ENCODE peak calls at places on chromosomes 3 and 15, in seven cellular contexts. One of them, this sample, is unnamed. For H3K9me3, the result is how much of the 10 kb centered on the place peaks cover.

GRCh38 chr15:95287774-95288173 is 1042.7 kb upstream of the NR2F2 start:
- DNase-seq in Panc1: no peak
- DNase-seq in mammary epithelial cell: peak
- DNase-seq in cardiac muscle cell: no peak
- DNase-seq in K562: no peak
- DNase-seq in CD4-positive, alpha-beta T cell: no peak
- DNase-seq in endodermal cell: peak
- DNase-seq in this sample: no peak

GRCh38 chr3:54936561-54936960 is 8.7 kb upstream of the LRTM1 start:
- DNase-seq in Panc1: no peak
- DNase-seq in mammary epithelial cell: no peak
- DNase-seq in K562: no peak
- DNase-seq in cardiac muscle cell: peak
- DNase-seq in endodermal cell: no peak
- DNase-seq in CD4-positive, alpha-beta T cell: no peak
- DNase-seq in this sample: no peak

GRCh38 chr3:78201066-78201465 is 1161.2 kb downstream of the ROBO2 start:
- DNase-seq in CD4-positive, alpha-beta T cell: no peak
- DNase-seq in cardiac muscle cell: no peak
- DNase-seq in mammary epithelial cell: no peak
- DNase-seq in Panc1: no peak
- DNase-seq in K562: no peak
- DNase-seq in endodermal cell: no peak
- DNase-seq in this sample: no peak

GRCh38 chr3:111070772-111071256 is 802 bp upstream of the NECTIN3 start:
- DNase-seq in Panc1: no peak
- DNase-seq in mammary epithelial cell: no peak
- DNase-seq in CD4-positive, alpha-beta T cell: no peak
- DNase-seq in K562: no peak
- DNase-seq in endodermal cell: no peak
- DNase-seq in cardiac muscle cell: no peak
- DNase-seq in this sample: no peak

GRCh38 chr15:99322643-99323405 is 71.5 kb downstream of the LRRC28 start:
- DNase-seq in K562: no peak
- DNase-seq in mammary epithelial cell: peak
- DNase-seq in CD4-positive, alpha-beta T cell: no peak
- DNase-seq in Panc1: no peak
- DNase-seq in endodermal cell: no peak
- DNase-seq in cardiac muscle cell: no peak
- DNase-seq in this sample: no peak

GRCh38 chr3:37971467-37971866 is 19.1 kb upstream of the VILL start:
- DNase-seq in cardiac muscle cell: no peak
- DNase-seq in Panc1: no peak
- DNase-seq in endodermal cell: no peak
- DNase-seq in K562: no peak
- DNase-seq in mammary epithelial cell: no peak
- DNase-seq in CD4-positive, alpha-beta T cell: no peak
- DNase-seq in this sample: no peak

GRCh38 chr3:141998674-141999290 is 122.3 kb downstream of the ATP1B3 start:
- DNase-seq in CD4-positive, alpha-beta T cell: no peak
- DNase-seq in mammary epithelial cell: peak
- DNase-seq in cardiac muscle cell: peak
- DNase-seq in K562: no peak
- DNase-seq in Panc1: no peak
- DNase-seq in endodermal cell: no peak
- DNase-seq in this sample: no peak

GRCh38 chr3:155972885-155973584 is 102.6 kb downstream of the GMPS start:
- DNase-seq in Panc1: no peak
- DNase-seq in CD4-positive, alpha-beta T cell: no peak
- DNase-seq in cardiac muscle cell: no peak
- DNase-seq in endodermal cell: no peak
- DNase-seq in K562: no peak
- DNase-seq in mammary epithelial cell: no peak
- DNase-seq in this sample: no peak

GRCh38 chr3:58025824-58026579 is 17.8 kb downstream of the FLNB start:
- DNase-seq in mammary epithelial cell: no peak
- DNase-seq in endodermal cell: no peak
- DNase-seq in CD4-positive, alpha-beta T cell: no peak
- DNase-seq in K562: no peak
- DNase-seq in Panc1: no peak
- DNase-seq in cardiac muscle cell: peak
- DNase-seq in this sample: no peak

GRCh38 chr3:123096701-123097100 is 29.9 kb downstream of the PDIA5 start:
- DNase-seq in cardiac muscle cell: peak
- DNase-seq in CD4-positive, alpha-beta T cell: no peak
- DNase-seq in Panc1: no peak
- DNase-seq in K562: no peak
- DNase-seq in mammary epithelial cell: no peak
- DNase-seq in endodermal cell: no peak
- DNase-seq in this sample: no peak

GRCh38 chr15:97521894-97522293 is 438.6 kb upstream of the ARRDC4 start:
- DNase-seq in cardiac muscle cell: peak
- DNase-seq in K562: no peak
- DNase-seq in Panc1: no peak
- DNase-seq in endodermal cell: no peak
- DNase-seq in mammary epithelial cell: no peak
- DNase-seq in CD4-positive, alpha-beta T cell: no peak
- DNase-seq in this sample: no peak

GRCh38 chr3:59751606-59752005 is 701.8 kb upstream of the CFAP20DC start:
- DNase-seq in CD4-positive, alpha-beta T cell: no peak
- DNase-seq in mammary epithelial cell: no peak
- DNase-seq in K562: no peak
- DNase-seq in cardiac muscle cell: no peak
- DNase-seq in Panc1: no peak
- DNase-seq in endodermal cell: no peak
- DNase-seq in this sample: no peak

GRCh38 chr15:78055923-78056713 is 21.4 kb downstream of the TBC1D2B start:
- DNase-seq in CD4-positive, alpha-beta T cell: no peak
- DNase-seq in mammary epithelial cell: peak
- DNase-seq in endodermal cell: peak
- DNase-seq in K562: no peak
- DNase-seq in cardiac muscle cell: no peak
- DNase-seq in Panc1: no peak
- DNase-seq in this sample: no peak

GRCh38 chr3:13379191-13379830 is 40.8 kb downstream of the NUP210 start:
- DNase-seq in K562: no peak
- DNase-seq in endodermal cell: no peak
- DNase-seq in cardiac muscle cell: peak
- DNase-seq in CD4-positive, alpha-beta T cell: no peak
- DNase-seq in mammary epithelial cell: no peak
- DNase-seq in Panc1: no peak
- DNase-seq in this sample: peak

GRCh38 chr15:45521596-45522167 is 873 bp downstream of the SLC30A4 start:
- DNase-seq in Panc1: no peak
- DNase-seq in endodermal cell: no peak
- DNase-seq in CD4-positive, alpha-beta T cell: no peak
- DNase-seq in mammary epithelial cell: peak
- DNase-seq in cardiac muscle cell: no peak
- DNase-seq in K562: no peak
- DNase-seq in this sample: no peak

GRCh38 chr3:172606021-172606420 is 82.8 kb upstream of the TNFSF10 start:
- DNase-seq in K562: no peak
- DNase-seq in mammary epithelial cell: peak
- DNase-seq in cardiac muscle cell: peak
- DNase-seq in endodermal cell: no peak
- DNase-seq in CD4-positive, alpha-beta T cell: no peak
- DNase-seq in Panc1: no peak
- DNase-seq in this sample: no peak

GRCh38 chr3:43389388-43390254 is 103.3 kb downstream of the SNRK start:
- DNase-seq in mammary epithelial cell: peak
- DNase-seq in K562: no peak
- DNase-seq in endodermal cell: no peak
- DNase-seq in CD4-positive, alpha-beta T cell: peak
- DNase-seq in cardiac muscle cell: peak
- DNase-seq in Panc1: peak
- DNase-seq in this sample: no peak

GRCh38 chr15:72406936-72407335 is 8.8 kb downstream of the TMEM202 start:
- DNase-seq in Panc1: no peak
- DNase-seq in mammary epithelial cell: no peak
- DNase-seq in cardiac muscle cell: no peak
- DNase-seq in K562: no peak
- DNase-seq in CD4-positive, alpha-beta T cell: no peak
- DNase-seq in endodermal cell: no peak
- DNase-seq in this sample: no peak

GRCh38 chr3:192916455-192917257 is 1.0 kb downstream of the MB21D2 start:
- DNase-seq in Panc1: no peak
- DNase-seq in cardiac muscle cell: peak
- DNase-seq in K562: peak
- DNase-seq in CD4-positive, alpha-beta T cell: no peak
- DNase-seq in endodermal cell: peak
- DNase-seq in mammary epithelial cell: peak
- DNase-seq in this sample: no peak

DNA sequence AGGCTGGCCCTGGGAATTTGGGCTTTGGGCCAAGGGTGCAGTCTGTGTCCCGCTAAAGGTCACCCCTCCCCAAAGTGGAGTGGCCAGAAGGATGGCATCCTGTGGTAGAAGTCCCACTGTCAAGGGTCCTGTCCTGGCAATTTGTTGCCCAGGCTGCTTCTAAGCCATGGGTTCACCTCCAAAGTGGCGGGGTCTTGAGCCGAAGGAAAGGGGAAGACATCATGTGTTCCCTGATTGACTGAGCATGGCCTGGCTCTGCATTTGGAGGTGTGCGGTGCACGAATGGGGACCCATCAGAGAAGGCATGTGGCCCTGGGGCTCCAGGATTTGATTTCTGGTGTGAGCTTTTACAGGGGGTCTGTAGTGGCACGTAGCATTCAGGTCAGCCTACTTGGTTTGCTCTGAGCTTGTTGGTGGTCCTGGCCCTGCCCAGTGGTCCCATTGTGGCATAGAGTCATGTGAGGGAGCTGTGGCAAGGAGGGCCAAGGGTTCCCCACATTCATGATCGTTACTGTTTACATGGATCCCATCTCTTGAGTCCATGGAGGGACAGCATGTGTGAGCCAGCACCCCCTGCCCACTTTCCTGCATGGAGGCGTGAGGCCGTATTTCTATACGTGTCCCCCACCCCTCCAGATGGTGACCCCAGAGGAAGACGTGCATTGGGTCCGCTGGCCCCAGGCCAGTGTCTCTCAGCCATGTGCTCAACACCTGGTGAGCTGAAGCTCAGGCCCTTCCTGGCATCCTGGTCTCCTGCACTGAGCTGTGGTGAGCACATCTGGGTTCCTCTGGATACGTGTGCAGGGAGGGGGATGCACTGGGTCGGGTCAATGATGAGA is 225.1 kb downstream of the SNRPN start:
- DNase-seq in Panc1: no peak
- DNase-seq in mammary epithelial cell: no peak
- DNase-seq in cardiac muscle cell: no peak
- DNase-seq in endodermal cell: peak
- DNase-seq in K562: no peak
- DNase-seq in CD4-positive, alpha-beta T cell: no peak
- DNase-seq in this sample: no peak
- H3K9me3 ChIP-seq in Panc1: under half
- H3K9me3 ChIP-seq in mammary epithelial cell: under half
- H3K9me3 ChIP-seq in cardiac muscle cell: under half
- H3K9me3 ChIP-seq in endodermal cell: under half
- H3K9me3 ChIP-seq in K562: under half
- H3K9me3 ChIP-seq in CD4-positive, alpha-beta T cell: under half
- H3K9me3 ChIP-seq in this sample: under half

GRCh38 chr15:67850995-67851535 is 11.2 kb upstream of the RNU6-1 start:
- DNase-seq in mammary epithelial cell: peak
- DNase-seq in K562: no peak
- DNase-seq in endodermal cell: no peak
- DNase-seq in Panc1: no peak
- DNase-seq in CD4-positive, alpha-beta T cell: no peak
- DNase-seq in cardiac muscle cell: peak
- DNase-seq in this sample: no peak
- H3K27ac ChIP-seq in mammary epithelial cell: no peak
- H3K27ac ChIP-seq in K562: no peak
- H3K27ac ChIP-seq in endodermal cell: no peak
- H3K27ac ChIP-seq in Panc1: peak
- H3K27ac ChIP-seq in CD4-positive, alpha-beta T cell: no peak
- H3K27ac ChIP-seq in cardiac muscle cell: no peak
- H3K27ac ChIP-seq in this sample: no peak

GRCh38 chr15:74801311-74801997 is 11.2 kb upstream of the LMAN1L start:
- DNase-seq in mammary epithelial cell: no peak
- DNase-seq in endodermal cell: no peak
- DNase-seq in cardiac muscle cell: no peak
- DNase-seq in Panc1: no peak
- DNase-seq in CD4-positive, alpha-beta T cell: no peak
- DNase-seq in K562: no peak
- DNase-seq in this sample: no peak

GRCh38 chr15:74800559-74801094 is 12.0 kb upstream of the LMAN1L start:
- DNase-seq in CD4-positive, alpha-beta T cell: no peak
- DNase-seq in Panc1: no peak
- DNase-seq in K562: no peak
- DNase-seq in endodermal cell: no peak
- DNase-seq in mammary epithelial cell: no peak
- DNase-seq in cardiac muscle cell: no peak
- DNase-seq in this sample: no peak

GRCh38 chr15:74799843-74800558 is 12.6 kb upstream of the LMAN1L start:
- DNase-seq in mammary epithelial cell: peak
- DNase-seq in endodermal cell: peak
- DNase-seq in cardiac muscle cell: peak
- DNase-seq in Panc1: peak
- DNase-seq in K562: peak
- DNase-seq in CD4-positive, alpha-beta T cell: peak
- DNase-seq in this sample: peak

GRCh38 chr15:74798388-74799254 is 14.0 kb upstream of the LMAN1L start:
- DNase-seq in endodermal cell: no peak
- DNase-seq in cardiac muscle cell: no peak
- DNase-seq in mammary epithelial cell: no peak
- DNase-seq in CD4-positive, alpha-beta T cell: no peak
- DNase-seq in Panc1: no peak
- DNase-seq in K562: no peak
- DNase-seq in this sample: no peak

GRCh38 chr15:74799255-74799842 is 13.3 kb upstream of the LMAN1L start:
- DNase-seq in cardiac muscle cell: no peak
- DNase-seq in K562: no peak
- DNase-seq in CD4-positive, alpha-beta T cell: no peak
- DNase-seq in Panc1: no peak
- DNase-seq in endodermal cell: peak
- DNase-seq in mammary epithelial cell: no peak
- DNase-seq in this sample: no peak
- TF ChIP-seq CTCF in cardiac muscle cell: no peak
- TF ChIP-seq CTCF in K562: no peak
- TF ChIP-seq CTCF in CD4-positive, alpha-beta T cell: no peak
- TF ChIP-seq CTCF in Panc1: no peak
- TF ChIP-seq CTCF in endodermal cell: no peak
- TF ChIP-seq CTCF in mammary epithelial cell: no peak
- TF ChIP-seq CTCF in this sample: no peak

DNA sequence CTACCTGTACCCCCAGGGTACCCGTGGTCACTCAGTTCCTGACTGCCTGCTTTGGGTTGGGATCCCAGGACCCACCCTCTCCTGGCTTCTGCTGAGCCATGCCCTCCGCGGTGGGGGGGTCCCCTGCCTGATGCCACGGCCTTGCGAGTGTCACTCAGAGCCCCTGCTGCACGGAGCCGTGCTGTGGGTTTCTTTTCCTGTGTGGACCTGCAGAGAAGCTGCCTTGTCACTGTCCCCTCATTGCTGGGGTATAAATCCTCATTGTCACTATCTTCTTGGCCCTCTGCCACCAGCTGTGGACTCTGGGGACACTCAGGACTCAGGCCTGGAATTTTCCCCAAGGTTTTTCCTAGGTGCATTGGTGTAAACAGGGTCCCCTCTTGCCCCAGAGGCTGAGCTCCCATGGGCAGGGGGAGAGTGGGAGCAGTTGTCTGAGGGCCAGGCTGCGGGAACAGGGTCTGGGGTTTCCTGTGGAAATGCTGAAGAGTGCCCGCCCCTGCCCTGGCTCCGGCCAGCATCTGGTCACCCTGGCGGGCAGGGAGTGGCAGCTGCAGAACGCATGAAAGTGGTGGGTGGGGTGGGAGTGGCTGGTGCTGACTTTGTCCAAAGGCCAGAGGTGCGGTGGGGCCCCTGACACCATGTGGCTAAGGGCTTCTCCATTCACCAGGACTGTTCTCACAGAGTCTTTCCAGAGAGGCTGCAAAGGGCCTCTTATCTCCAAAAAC is 191.7 kb downstream of the GOLGA6L6 start:
- DNase-seq in CD4-positive, alpha-beta T cell: no peak
- DNase-seq in Panc1: no peak
- DNase-seq in cardiac muscle cell: no peak
- DNase-seq in endodermal cell: no peak
- DNase-seq in mammary epithelial cell: no peak
- DNase-seq in K562: no peak
- DNase-seq in this sample: no peak
- H3K9me3 ChIP-seq in CD4-positive, alpha-beta T cell: under half
- H3K9me3 ChIP-seq in Panc1: under half
- H3K9me3 ChIP-seq in cardiac muscle cell: under half
- H3K9me3 ChIP-seq in endodermal cell: half or more
- H3K9me3 ChIP-seq in mammary epithelial cell: under half
- H3K9me3 ChIP-seq in K562: under half
- H3K9me3 ChIP-seq in this sample: under half

This sample was measured in thoracic aorta.